ENCODE peak calls at places on chromosomes 12 and 14, in six cellular contexts. N, F, B, H, W and L are unnamed samples.

GRCh38 chr12:4174417-4174816 is 99.1 kb upstream of the CCND2 start:
- DNase-seq in N (no peak), F (no peak), B (no peak), H (no peak), W (no peak), L (no peak)

GRCh38 chr12:6790496-6791150 is 1.3 kb downstream of the CD4 start:
- DNase-seq in H (no peak), N (no peak), B (no peak), W (no peak), F (no peak), L (no peak)

GRCh38 chr12:123270380-123271181 is 1.1 kb downstream of the CDK2AP1 start:
- DNase-seq in B (no peak), F (no peak), W (peak; percentile 41), H (peak; percentile 63), N (peak; percentile 28), L (no peak)

GRCh38 chr12:77974643-77975042 is 143.9 kb downstream of the NAV3 start:
- DNase-seq in N (no peak), W (no peak), F (no peak), B (no peak), H (no peak), L (no peak)

GRCh38 chr12:98990648-98991047 is 345.6 kb downstream of the APAF1 start:
- DNase-seq in F (no peak), B (no peak), H (no peak), W (no peak), N (no peak), L (no peak)

GRCh38 chr14:68669644-68670343 is 123.1 kb downstream of the ZFP36L1 start:
- DNase-seq in B (no peak), F (no peak), W (peak; percentile 48), H (peak; percentile 42), N (no peak), L (no peak)

GRCh38 chr14:29927596-29928341 is at the start of gene PRKD1:
- DNase-seq in W (peak; percentile 72), H (peak; percentile 72), F (no peak), B (peak; percentile 25), N (peak; percentile 62), L (peak; percentile 55)

GRCh38 chr14:94601961-94602391 is 10.2 kb upstream of the SERPINA3 start:
- DNase-seq in N (peak; percentile 89), H (peak; percentile 86), W (peak; percentile 61), B (peak; percentile 91), F (no peak), L (peak; percentile 71)

GRCh38 chr14:89428556-89429196 is 11.6 kb upstream of the FOXN3 start:
- DNase-seq in F (no peak), N (peak; percentile 22), B (peak; percentile 38), W (no peak), H (no peak), L (peak; percentile 64)

GRCh38 chr12:104522985-104523719 is 66.4 kb downstream of the CHST11 start:
- DNase-seq in B (no peak), H (no peak), N (no peak), F (no peak), W (no peak), L (no peak)

GRCh38 chr12:34302131-34302885 is 280.0 kb downstream of the ALG10 start:
- DNase-seq in B (no peak), N (no peak), W (no peak), F (no peak), H (no peak), L (no peak)

GRCh38 chr12:37565112-37565511 is 751.5 kb upstream of the ALG10B start:
- DNase-seq in H (no peak), W (no peak), F (no peak), N (no peak), B (no peak), L (no peak)

GRCh38 chr12:109020750-109021380 is at the start of gene SVOP:
- DNase-seq in H (peak; percentile 91), W (peak; percentile 83), B (peak; percentile 49), N (peak; percentile 76), F (no peak), L (peak; percentile 46)

GRCh38 chr12:70876952-70877351 is 43.6 kb downstream of the PTPRR start:
- DNase-seq in F (no peak), N (peak; percentile 0), W (no peak), B (no peak), H (no peak), L (no peak)

DNA sequence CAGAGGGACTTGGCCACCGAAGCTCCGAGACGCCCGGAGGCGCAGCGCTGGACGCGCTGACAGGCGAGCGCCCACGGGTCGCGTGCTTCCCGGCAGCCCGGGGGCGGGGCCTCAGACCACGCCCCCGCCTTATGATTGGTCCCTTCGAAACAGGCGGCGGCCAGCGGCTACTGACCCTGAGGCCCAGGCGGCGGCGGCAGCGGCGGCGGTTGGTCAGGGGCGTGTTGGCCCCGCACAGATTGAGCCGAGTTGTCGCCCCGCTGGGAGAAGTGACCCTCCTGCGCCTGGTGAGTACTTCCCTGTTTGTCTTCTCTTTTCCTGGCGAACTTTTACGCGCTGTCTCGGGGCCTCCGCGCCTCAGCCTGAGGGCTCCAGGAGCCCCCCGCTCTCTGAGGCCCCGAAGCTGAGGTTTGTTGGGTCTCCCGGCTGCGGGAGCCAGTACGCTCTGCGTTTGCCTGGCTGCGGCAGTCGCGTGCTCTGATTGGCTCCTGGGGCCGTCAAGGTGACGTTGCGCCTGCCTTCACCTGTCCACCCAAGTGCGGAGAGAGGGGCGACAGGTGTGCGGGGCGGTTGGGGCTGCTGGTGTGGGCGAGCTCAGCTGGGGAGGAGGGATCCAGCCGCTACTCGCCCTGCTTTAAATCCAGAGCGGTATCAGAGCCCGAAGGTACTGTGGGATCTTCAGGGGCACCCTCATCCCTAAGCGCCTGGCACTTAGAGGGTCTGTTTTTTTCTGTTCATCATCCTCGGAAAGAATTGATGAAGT is at the start of gene GAS2L3:
- DNase-seq in W (peak; percentile 90), N (peak; percentile 79), F (no peak), H (peak; percentile 94), B (peak; percentile 69), L (peak; percentile 82)
- TF ChIP-seq POLR2A in W (no peak), N (peak; percentile 59), F (peak; percentile 61), H (peak; percentile 81), B (peak; percentile 38), L (peak; percentile 57)

GRCh38 chr12:132444957-132445883 is 44.7 kb upstream of the FBRSL1 start:
- DNase-seq in N (no peak), W (no peak), H (peak; percentile 58), F (no peak), B (peak; percentile 23), L (peak; percentile 40)
- H3K27ac ChIP-seq in N (no peak overlapping the region), W (no peak overlapping the region), H (no peak overlapping the region), F (no peak overlapping the region), B (no peak overlapping the region), L (peak overlapping the region; percentile 77)

GRCh38 chr12:52067081-52067374 is 2.8 kb upstream of the ATG101 start:
- DNase-seq in W (no peak), B (no peak), N (no peak), H (no peak), F (no peak), L (no peak)

GRCh38 chr12:52069410-52070242 is at the start of gene ATG101:
- DNase-seq in B (peak; percentile 91), H (peak; percentile 97), F (peak; percentile 73), W (peak; percentile 91), N (peak; percentile 96), L (peak; percentile 89)

GRCh38 chr12:52073531-52073950 is 3.8 kb downstream of the ATG101 start:
- DNase-seq in W (no peak), N (no peak), F (no peak), H (no peak), B (no peak), L (no peak)

GRCh38 chr12:52074006-52074405 is 4.2 kb downstream of the ATG101 start:
- DNase-seq in H (peak; percentile 65), F (peak; percentile 63), N (no peak), W (peak; percentile 74), B (peak; percentile 46), L (no peak)

DNA sequence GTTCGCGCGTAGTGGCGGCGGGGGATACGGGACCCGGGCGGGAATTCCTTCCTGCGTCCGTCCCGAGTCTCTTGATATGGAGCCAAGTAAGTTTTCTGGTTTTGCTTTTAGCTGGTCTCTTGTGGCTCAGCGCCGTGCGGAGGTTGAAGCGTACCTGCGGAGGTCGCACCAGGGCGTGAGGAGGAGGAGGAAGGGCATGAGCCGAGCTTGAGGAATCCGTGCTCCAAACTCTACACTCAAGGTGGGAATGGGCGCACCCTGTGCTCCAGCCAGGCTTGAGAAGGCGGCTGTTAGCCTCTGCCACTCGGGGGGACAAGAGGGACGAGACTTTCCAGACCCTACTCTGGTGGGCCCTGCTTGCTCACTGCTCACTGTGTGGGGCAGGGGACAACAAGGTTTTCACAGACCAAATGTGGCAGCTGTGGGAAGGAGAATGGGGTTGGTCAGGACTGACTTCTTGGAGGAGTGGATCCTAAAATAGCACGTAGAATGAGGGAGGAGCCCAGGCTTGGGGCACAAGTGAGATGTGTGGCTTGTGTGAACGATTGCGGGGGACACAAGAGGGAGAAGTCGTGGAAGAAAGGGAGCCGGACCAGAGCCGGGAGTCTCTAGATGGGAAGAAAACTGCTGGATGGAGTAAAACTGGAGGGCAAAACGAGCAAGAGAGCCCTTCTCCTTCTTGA is 606 bp downstream of the ATG101 start:
- DNase-seq in N (no peak), H (no peak), F (no peak), B (no peak), W (no peak), L (no peak)
- H3K4me1 ChIP-seq in N (peaks cover 13% of the 10 kb centered on the region), H (peaks cover 54% of the 10 kb centered on the region), F (peaks cover 13% of the 10 kb centered on the region), B (peaks cover 34% of the 10 kb centered on the region), W (peaks cover 26% of the 10 kb centered on the region), L (peaks cover 13% of the 10 kb centered on the region)

GRCh38 chr12:9130244-9130643 is 14.5 kb upstream of the A2M start:
- DNase-seq in N (no peak), H (no peak), W (no peak), F (no peak), B (no peak), L (no peak)

GRCh38 chr12:9127484-9127883 is 11.8 kb upstream of the A2M start:
- DNase-seq in F (no peak), W (no peak), N (no peak), B (no peak), H (no peak), L (no peak)

GRCh38 chr12:9132008-9132535 is 16.4 kb upstream of the A2M start:
- DNase-seq in W (no peak), H (no peak), N (no peak), F (no peak), B (no peak), L (no peak)

GRCh38 chr12:9124346-9125031 is 8.8 kb upstream of the A2M start:
- DNase-seq in H (no peak), W (no peak), F (no peak), N (no peak), B (no peak), L (no peak)

DNA sequence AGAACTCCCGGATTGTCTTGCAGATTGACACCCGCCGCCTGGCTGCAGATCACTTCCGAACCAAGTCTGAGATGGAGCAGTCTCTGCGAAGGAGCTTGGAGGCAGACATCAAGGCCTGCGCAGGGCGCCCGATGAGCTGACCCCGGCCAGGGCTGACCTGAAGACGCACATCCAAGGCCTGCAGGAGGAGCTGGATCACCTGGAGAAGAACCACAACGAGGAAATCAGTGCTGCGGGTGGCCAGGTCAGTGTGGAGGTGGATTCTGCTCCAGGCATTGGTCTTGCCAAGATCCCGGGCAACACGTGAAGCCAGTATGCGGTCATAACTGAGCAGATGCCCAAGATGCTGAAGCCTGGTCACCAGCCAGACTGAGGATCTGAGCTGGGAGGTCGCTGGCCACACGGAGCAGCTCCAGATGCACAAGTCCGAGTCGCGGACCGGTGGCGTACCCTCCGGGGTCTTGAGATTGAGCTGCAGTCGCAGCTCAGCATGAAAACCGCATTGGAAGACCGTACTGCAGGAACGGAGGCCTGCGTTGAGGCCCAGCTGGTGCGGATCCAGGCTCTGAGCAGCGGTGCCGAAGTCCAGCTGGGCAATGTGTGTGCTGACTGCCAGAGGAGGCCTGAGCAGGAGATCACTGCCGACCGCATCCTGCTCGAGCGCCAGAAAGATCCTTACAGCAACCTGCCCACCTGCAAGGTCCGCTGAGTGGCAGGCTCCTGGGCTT is 12.4 kb upstream of the A2M start:
- DNase-seq in H (no peak), W (no peak), B (no peak), F (no peak), N (no peak), L (no peak)
- TF ChIP-seq POLR2A in H (no peak), W (no peak), B (no peak), F (no peak), N (no peak), L (no peak)

GRCh38 chr12:12874014-12874413 is 17.3 kb upstream of the GPRC5A start:
- DNase-seq in H (no peak), F (no peak), W (no peak), B (no peak), N (no peak), L (no peak)
- H3K27ac ChIP-seq in H (no peak overlapping the region), F (no peak overlapping the region), W (no peak overlapping the region), B (no peak overlapping the region), N (peak overlapping the region; percentile 48), L (no peak overlapping the region)